ENCODE peak calls at places on chromosome 15, in nine cellular contexts. M is aorta; D is CD4-positive, CD25-positive, alpha-beta regulatory T cell; F is thoracic aorta; X is A549; R is heart right ventricle; O is stomach; E is substantia nigra; G is PC-3. J is an unnamed sample.

GRCh38 chr15:74869726-74870407 is 3.3 kb downstream of the SCAMP2 start:
- DNase-seq in M (peak), D (no peak), F (no peak), X (no peak), R (peak), O (peak), E (no peak), G (no peak), J (no peak)

GRCh38 chr15:50697109-50697797 is 10.7 kb upstream of the TRPM7 start:
- DNase-seq in M (no peak), D (no peak), F (no peak), X (no peak), R (no peak), O (no peak), E (no peak), G (no peak), J (no peak)

GRCh38 chr15:44193651-44194396 is 1.2 kb downstream of the FRMD5 start:
- DNase-seq in M (no peak), D (no peak), F (no peak), X (peak), R (no peak), O (no peak), E (no peak), G (peak), J (peak)

GRCh38 chr15:74983725-74984231 is 11.6 kb upstream of the SCAMP5 start:
- DNase-seq in M (peak), D (no peak), F (no peak), X (peak), R (no peak), O (no peak), E (no peak), G (peak), J (no peak)

GRCh38 chr15:50229336-50229735 is 36.2 kb downstream of the HDC start:
- DNase-seq in M (no peak), D (no peak), F (no peak), X (no peak), R (no peak), O (no peak), E (no peak), G (no peak), J (no peak)

GRCh38 chr15:53536479-53537120 is 222.9 kb downstream of the WDR72 start:
- DNase-seq in M (no peak), D (no peak), F (no peak), X (no peak), R (no peak), O (no peak), E (no peak), G (peak), J (no peak)

GRCh38 chr15:70863450-70864218 is 9.7 kb upstream of the LARP6 start:
- DNase-seq in M (no peak), D (no peak), F (no peak), X (peak), R (no peak), O (no peak), E (peak), G (peak), J (peak)

GRCh38 chr15:40932146-40932545 is 3.0 kb downstream of the DLL4 start:
- DNase-seq in M (no peak), D (no peak), F (no peak), X (no peak), R (no peak), O (no peak), E (no peak), G (no peak), J (no peak)

GRCh38 chr15:38461089-38461833 is 7.3 kb downstream of the FAM98B start:
- DNase-seq in M (no peak), D (no peak), F (no peak), X (no peak), R (no peak), O (no peak), E (no peak), G (peak), J (no peak)

GRCh38 chr15:75801859-75802593 is 41.2 kb upstream of the UBE2Q2 start:
- DNase-seq in M (peak), D (peak), F (peak), X (peak), R (peak), O (peak), E (peak), G (peak), J (peak)

GRCh38 chr15:43251863-43252241 is 14.9 kb downstream of the TGM5 start:
- DNase-seq in M (no peak), D (no peak), F (no peak), X (no peak), R (no peak), O (no peak), E (no peak), G (no peak), J (no peak)

GRCh38 chr15:58742022-58742421 is 7.5 kb downstream of the ADAM10 start:
- DNase-seq in M (no peak), D (no peak), F (no peak), X (no peak), R (no peak), O (no peak), E (no peak), G (no peak), J (no peak)
- H3K27ac ChIP-seq in M (no peak), D (no peak), F (peak), X (no peak), R (peak), O (no peak), E (no peak), G (no peak), J (no peak)

GRCh38 chr15:83215306-83215705 is 7.7 kb upstream of the HDGFL3 start:
- DNase-seq in M (no peak), D (no peak), F (no peak), X (no peak), R (no peak), O (no peak), E (no peak), G (no peak), J (no peak)
- H3K27ac ChIP-seq in M (no peak), D (no peak), F (no peak), X (no peak), R (no peak), O (no peak), E (no peak), G (no peak), J (no peak)

GRCh38 chr15:85726446-85726845 is 68.3 kb downstream of the KLHL25 start:
- DNase-seq in M (no peak), D (no peak), F (no peak), X (no peak), R (no peak), O (no peak), E (no peak), G (no peak), J (no peak)
- H3K27ac ChIP-seq in M (no peak), D (peak), F (peak), X (no peak), R (peak), O (no peak), E (no peak), G (no peak), J (no peak)

GRCh38 chr15:64574220-64574994 is 114.0 kb downstream of the ZNF609 start:
- DNase-seq in M (no peak), D (no peak), F (no peak), X (peak), R (no peak), O (no peak), E (no peak), G (peak), J (no peak)
- H3K27ac ChIP-seq in M (no peak), D (no peak), F (no peak), X (peak), R (no peak), O (no peak), E (no peak), G (no peak), J (no peak)

GRCh38 chr15:93801206-93801605 is 430.2 kb upstream of the MCTP2 start:
- DNase-seq in M (no peak), D (no peak), F (no peak), X (no peak), R (no peak), O (no peak), E (no peak), G (no peak), J (no peak)
- H3K27ac ChIP-seq in M (no peak), D (no peak), F (no peak), X (no peak), R (no peak), O (no peak), E (no peak), G (no peak), J (no peak)

DNA sequence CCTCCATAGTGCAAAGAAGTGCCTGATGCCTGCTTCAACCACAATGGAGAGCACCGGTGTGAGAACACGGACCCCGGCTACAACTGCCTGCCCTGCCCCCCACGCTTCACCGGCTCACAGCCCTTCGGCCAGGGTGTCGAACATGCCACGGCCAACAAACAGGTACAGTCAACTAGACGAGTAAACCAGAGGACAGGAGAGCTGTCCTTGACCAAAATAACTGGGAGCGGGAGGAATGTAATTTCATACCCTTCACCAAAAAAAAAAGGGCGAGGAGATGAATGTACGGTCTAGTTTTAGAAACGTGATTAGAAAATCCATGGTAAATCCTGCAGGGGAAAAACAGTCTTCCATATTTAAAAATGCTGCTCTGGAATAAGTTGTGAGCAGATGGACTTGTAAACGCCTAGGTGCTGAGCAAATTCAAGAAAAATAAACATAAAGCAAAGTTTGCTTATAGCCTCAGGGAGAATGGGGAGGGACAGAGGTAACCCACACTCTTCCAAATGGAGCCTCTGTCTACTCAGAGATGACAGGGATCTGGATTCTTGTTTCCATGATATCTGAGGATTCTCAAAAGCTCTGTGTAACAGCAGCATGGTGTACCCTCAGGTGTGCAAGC is 8.4 kb downstream of the THBS1 start:
- DNase-seq in M (no peak), D (no peak), F (no peak), X (no peak), R (no peak), O (no peak), E (no peak), G (peak), J (no peak)
- H3K27ac ChIP-seq in M (no peak), D (no peak), F (no peak), X (no peak), R (no peak), O (no peak), E (no peak), G (no peak), J (no peak)

GRCh38 chr15:45351229-45351628 is 27.1 kb downstream of the GATM start:
- DNase-seq in M (no peak), D (no peak), F (no peak), X (no peak), R (no peak), O (no peak), E (no peak), G (no peak), J (no peak)

GRCh38 chr15:45346381-45346780 is 32.0 kb downstream of the GATM start:
- DNase-seq in M (no peak), D (no peak), F (no peak), X (no peak), R (no peak), O (no peak), E (no peak), G (no peak), J (no peak)

GRCh38 chr15:45349671-45350070 is 28.7 kb downstream of the GATM start:
- DNase-seq in M (no peak), D (no peak), F (no peak), X (no peak), R (no peak), O (no peak), E (no peak), G (no peak), J (no peak)

GRCh38 chr15:45347033-45347432 is 31.3 kb downstream of the GATM start:
- DNase-seq in M (no peak), D (no peak), F (no peak), X (no peak), R (no peak), O (no peak), E (no peak), G (peak), J (peak)

GRCh38 chr15:45347989-45348388 is 30.4 kb downstream of the GATM start:
- DNase-seq in M (no peak), D (no peak), F (no peak), X (no peak), R (no peak), O (no peak), E (no peak), G (no peak), J (no peak)
- H3K27ac ChIP-seq in M (no peak), D (no peak), F (no peak), X (no peak), R (no peak), O (no peak), E (no peak), G (no peak), J (no peak)

GRCh38 chr15:84772031-84772430 is 23.6 kb downstream of the ZNF592 start:
- DNase-seq in M (no peak), D (no peak), F (no peak), X (no peak), R (no peak), O (no peak), E (no peak), G (no peak), J (no peak)

GRCh38 chr15:84778194-84778593 is 29.8 kb downstream of the ZNF592 start:
- DNase-seq in M (no peak), D (no peak), F (no peak), X (no peak), R (no peak), O (no peak), E (no peak), G (no peak), J (peak)

GRCh38 chr15:84773716-84774115 is 25.3 kb downstream of the ZNF592 start:
- DNase-seq in M (no peak), D (no peak), F (no peak), X (no peak), R (no peak), O (no peak), E (no peak), G (no peak), J (no peak)

GRCh38 chr15:84775867-84776449 is 27.6 kb downstream of the ZNF592 start:
- DNase-seq in M (no peak), D (no peak), F (no peak), X (no peak), R (no peak), O (no peak), E (no peak), G (no peak), J (no peak)

DNA sequence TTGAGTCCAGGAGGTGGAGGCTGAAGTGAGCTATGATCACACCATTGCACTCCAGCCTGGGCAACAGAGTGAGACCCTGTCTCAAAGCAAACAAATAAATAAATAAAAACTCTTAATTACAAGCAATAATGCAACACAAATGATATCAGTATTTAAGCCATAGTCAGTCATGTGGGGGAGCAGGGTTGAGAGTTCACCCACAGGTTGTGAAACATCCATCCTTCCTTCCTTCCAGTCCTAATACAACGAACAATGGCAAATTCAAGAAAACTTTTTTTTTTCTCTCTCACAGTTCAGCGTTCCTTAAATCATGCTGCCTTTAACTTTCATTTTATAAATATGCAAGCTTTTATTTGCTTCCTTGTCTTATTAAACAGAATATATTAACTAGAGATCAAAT is 24.1 kb downstream of the ZNF592 start:
- DNase-seq in M (no peak), D (no peak), F (no peak), X (no peak), R (no peak), O (no peak), E (no peak), G (no peak), J (no peak)
- H3K27ac ChIP-seq in M (no peak), D (no peak), F (no peak), X (no peak), R (no peak), O (no peak), E (no peak), G (no peak), J (no peak)

GRCh38 chr15:94083467-94083991 is 147.8 kb upstream of the MCTP2 start:
- DNase-seq in M (no peak), D (no peak), F (no peak), X (no peak), R (no peak), O (no peak), E (no peak), G (no peak), J (peak)
- H3K27ac ChIP-seq in M (no peak), D (no peak), F (no peak), X (no peak), R (peak), O (peak), E (no peak), G (no peak), J (no peak)

J was measured in mesendoderm.